ENCODE peak calls at places on chromosomes 3 and 15, in ten cellular contexts. One of them, this sample, is unnamed.
A peak's percentile ranks its signal among the peaks of the same experiment; 100 is the strongest.

GRCh38 chr15:92384391-92384790 is 9.3 kb upstream of the ST8SIA2 start:
- DNase-seq in left ventricle myocardium inferior: no peak
- DNase-seq in AG09309: no peak
- DNase-seq in stimulated activated effector memory CD8-positive, alpha-beta T cell treated with anti-CD3 and anti-CD28 coated beads, Interleukin-12 subunit alpha, Interleukin-12 subunit beta, amount 100 ng/mL, for 72 hours: no peak
- DNase-seq in AG04450: no peak
- DNase-seq in stimulated activated CD4-positive, alpha-beta T cell treated with anti-CD3 and anti-CD28 coated beads, Interleukin-1b, Interleukin-23, amount 100 ng/mL, for 1 hour: no peak
- DNase-seq in activated CD8-positive, alpha-beta memory T cell treated with anti-CD3 and anti-CD28 coated beads, Interleukin-2, amount 50 U/mL, for 48 hours: no peak
- DNase-seq in cardiac fibroblast: no peak
- DNase-seq in non-pigmented ciliary epithelial cell: no peak
- DNase-seq in HTR-8/SVneo: no peak
- DNase-seq in this sample: no peak

GRCh38 chr15:74901612-74902063 is 5.0 kb downstream of the FAM219B start:
- DNase-seq in left ventricle myocardium inferior: peak; percentile 36
- DNase-seq in AG09309: no peak
- DNase-seq in stimulated activated effector memory CD8-positive, alpha-beta T cell treated with anti-CD3 and anti-CD28 coated beads, Interleukin-12 subunit alpha, Interleukin-12 subunit beta, amount 100 ng/mL, for 72 hours: peak; percentile 81
- DNase-seq in AG04450: peak; percentile 26
- DNase-seq in stimulated activated CD4-positive, alpha-beta T cell treated with anti-CD3 and anti-CD28 coated beads, Interleukin-1b, Interleukin-23, amount 100 ng/mL, for 1 hour: peak; percentile 41
- DNase-seq in activated CD8-positive, alpha-beta memory T cell treated with anti-CD3 and anti-CD28 coated beads, Interleukin-2, amount 50 U/mL, for 48 hours: peak; percentile 75
- DNase-seq in cardiac fibroblast: peak; percentile 68
- DNase-seq in non-pigmented ciliary epithelial cell: no peak
- DNase-seq in HTR-8/SVneo: peak; percentile 72
- DNase-seq in this sample: no peak

GRCh38 chr3:146375214-146375613 is 94.1 kb downstream of the PLSCR2 start:
- DNase-seq in left ventricle myocardium inferior: no peak
- DNase-seq in AG09309: no peak
- DNase-seq in stimulated activated effector memory CD8-positive, alpha-beta T cell treated with anti-CD3 and anti-CD28 coated beads, Interleukin-12 subunit alpha, Interleukin-12 subunit beta, amount 100 ng/mL, for 72 hours: no peak
- DNase-seq in AG04450: peak; percentile 13
- DNase-seq in stimulated activated CD4-positive, alpha-beta T cell treated with anti-CD3 and anti-CD28 coated beads, Interleukin-1b, Interleukin-23, amount 100 ng/mL, for 1 hour: no peak
- DNase-seq in activated CD8-positive, alpha-beta memory T cell treated with anti-CD3 and anti-CD28 coated beads, Interleukin-2, amount 50 U/mL, for 48 hours: no peak
- DNase-seq in cardiac fibroblast: peak; percentile 56
- DNase-seq in non-pigmented ciliary epithelial cell: no peak
- DNase-seq in HTR-8/SVneo: no peak
- DNase-seq in this sample: no peak

GRCh38 chr3:156782319-156782718 is 43.8 kb upstream of the LEKR1 start:
- DNase-seq in left ventricle myocardium inferior: no peak
- DNase-seq in AG09309: no peak
- DNase-seq in stimulated activated effector memory CD8-positive, alpha-beta T cell treated with anti-CD3 and anti-CD28 coated beads, Interleukin-12 subunit alpha, Interleukin-12 subunit beta, amount 100 ng/mL, for 72 hours: no peak
- DNase-seq in AG04450: no peak
- DNase-seq in stimulated activated CD4-positive, alpha-beta T cell treated with anti-CD3 and anti-CD28 coated beads, Interleukin-1b, Interleukin-23, amount 100 ng/mL, for 1 hour: no peak
- DNase-seq in activated CD8-positive, alpha-beta memory T cell treated with anti-CD3 and anti-CD28 coated beads, Interleukin-2, amount 50 U/mL, for 48 hours: no peak
- DNase-seq in cardiac fibroblast: no peak
- DNase-seq in non-pigmented ciliary epithelial cell: no peak
- DNase-seq in HTR-8/SVneo: no peak
- DNase-seq in this sample: no peak

GRCh38 chr15:76363251-76363650 is 26.7 kb downstream of the ISL2 start:
- DNase-seq in left ventricle myocardium inferior: no peak
- DNase-seq in AG09309: no peak
- DNase-seq in stimulated activated effector memory CD8-positive, alpha-beta T cell treated with anti-CD3 and anti-CD28 coated beads, Interleukin-12 subunit alpha, Interleukin-12 subunit beta, amount 100 ng/mL, for 72 hours: no peak
- DNase-seq in AG04450: no peak
- DNase-seq in stimulated activated CD4-positive, alpha-beta T cell treated with anti-CD3 and anti-CD28 coated beads, Interleukin-1b, Interleukin-23, amount 100 ng/mL, for 1 hour: no peak
- DNase-seq in activated CD8-positive, alpha-beta memory T cell treated with anti-CD3 and anti-CD28 coated beads, Interleukin-2, amount 50 U/mL, for 48 hours: no peak
- DNase-seq in cardiac fibroblast: no peak
- DNase-seq in non-pigmented ciliary epithelial cell: no peak
- DNase-seq in HTR-8/SVneo: no peak
- DNase-seq in this sample: no peak

GRCh38 chr3:171696805-171697204 is 113.5 kb downstream of the PLD1 start:
- DNase-seq in left ventricle myocardium inferior: no peak
- DNase-seq in AG09309: no peak
- DNase-seq in stimulated activated effector memory CD8-positive, alpha-beta T cell treated with anti-CD3 and anti-CD28 coated beads, Interleukin-12 subunit alpha, Interleukin-12 subunit beta, amount 100 ng/mL, for 72 hours: no peak
- DNase-seq in AG04450: no peak
- DNase-seq in stimulated activated CD4-positive, alpha-beta T cell treated with anti-CD3 and anti-CD28 coated beads, Interleukin-1b, Interleukin-23, amount 100 ng/mL, for 1 hour: no peak
- DNase-seq in activated CD8-positive, alpha-beta memory T cell treated with anti-CD3 and anti-CD28 coated beads, Interleukin-2, amount 50 U/mL, for 48 hours: no peak
- DNase-seq in cardiac fibroblast: no peak
- DNase-seq in non-pigmented ciliary epithelial cell: no peak
- DNase-seq in HTR-8/SVneo: no peak
- DNase-seq in this sample: no peak

GRCh38 chr3:102905826-102906225 is 471.0 kb downstream of the ZPLD1 start:
- DNase-seq in left ventricle myocardium inferior: no peak
- DNase-seq in AG09309: no peak
- DNase-seq in stimulated activated effector memory CD8-positive, alpha-beta T cell treated with anti-CD3 and anti-CD28 coated beads, Interleukin-12 subunit alpha, Interleukin-12 subunit beta, amount 100 ng/mL, for 72 hours: no peak
- DNase-seq in AG04450: no peak
- DNase-seq in stimulated activated CD4-positive, alpha-beta T cell treated with anti-CD3 and anti-CD28 coated beads, Interleukin-1b, Interleukin-23, amount 100 ng/mL, for 1 hour: no peak
- DNase-seq in activated CD8-positive, alpha-beta memory T cell treated with anti-CD3 and anti-CD28 coated beads, Interleukin-2, amount 50 U/mL, for 48 hours: no peak
- DNase-seq in cardiac fibroblast: no peak
- DNase-seq in non-pigmented ciliary epithelial cell: no peak
- DNase-seq in HTR-8/SVneo: no peak
- DNase-seq in this sample: no peak

GRCh38 chr3:14175383-14176037 is 2.9 kb downstream of the XPC start:
- DNase-seq in left ventricle myocardium inferior: no peak
- DNase-seq in AG09309: no peak
- DNase-seq in stimulated activated effector memory CD8-positive, alpha-beta T cell treated with anti-CD3 and anti-CD28 coated beads, Interleukin-12 subunit alpha, Interleukin-12 subunit beta, amount 100 ng/mL, for 72 hours: peak; percentile 60
- DNase-seq in AG04450: no peak
- DNase-seq in stimulated activated CD4-positive, alpha-beta T cell treated with anti-CD3 and anti-CD28 coated beads, Interleukin-1b, Interleukin-23, amount 100 ng/mL, for 1 hour: no peak
- DNase-seq in activated CD8-positive, alpha-beta memory T cell treated with anti-CD3 and anti-CD28 coated beads, Interleukin-2, amount 50 U/mL, for 48 hours: no peak
- DNase-seq in cardiac fibroblast: peak; percentile 21
- DNase-seq in non-pigmented ciliary epithelial cell: no peak
- DNase-seq in HTR-8/SVneo: no peak
- DNase-seq in this sample: no peak

GRCh38 chr3:14548321-14548729 is 8.2 kb upstream of the GRIP2 start:
- DNase-seq in left ventricle myocardium inferior: peak; percentile 73
- DNase-seq in AG09309: no peak
- DNase-seq in stimulated activated effector memory CD8-positive, alpha-beta T cell treated with anti-CD3 and anti-CD28 coated beads, Interleukin-12 subunit alpha, Interleukin-12 subunit beta, amount 100 ng/mL, for 72 hours: peak; percentile 61
- DNase-seq in AG04450: peak; percentile 33
- DNase-seq in stimulated activated CD4-positive, alpha-beta T cell treated with anti-CD3 and anti-CD28 coated beads, Interleukin-1b, Interleukin-23, amount 100 ng/mL, for 1 hour: peak; percentile 7
- DNase-seq in activated CD8-positive, alpha-beta memory T cell treated with anti-CD3 and anti-CD28 coated beads, Interleukin-2, amount 50 U/mL, for 48 hours: peak; percentile 63
- DNase-seq in cardiac fibroblast: peak; percentile 67
- DNase-seq in non-pigmented ciliary epithelial cell: peak; percentile 27
- DNase-seq in HTR-8/SVneo: peak; percentile 76
- DNase-seq in this sample: no peak

GRCh38 chr15:44308415-44308814 is 19.9 kb downstream of the GOLM2 start:
- DNase-seq in left ventricle myocardium inferior: no peak
- DNase-seq in AG09309: no peak
- DNase-seq in stimulated activated effector memory CD8-positive, alpha-beta T cell treated with anti-CD3 and anti-CD28 coated beads, Interleukin-12 subunit alpha, Interleukin-12 subunit beta, amount 100 ng/mL, for 72 hours: peak; percentile 68
- DNase-seq in AG04450: no peak
- DNase-seq in stimulated activated CD4-positive, alpha-beta T cell treated with anti-CD3 and anti-CD28 coated beads, Interleukin-1b, Interleukin-23, amount 100 ng/mL, for 1 hour: no peak
- DNase-seq in activated CD8-positive, alpha-beta memory T cell treated with anti-CD3 and anti-CD28 coated beads, Interleukin-2, amount 50 U/mL, for 48 hours: peak; percentile 57
- DNase-seq in cardiac fibroblast: no peak
- DNase-seq in non-pigmented ciliary epithelial cell: no peak
- DNase-seq in HTR-8/SVneo: no peak
- DNase-seq in this sample: no peak

GRCh38 chr15:58257776-58258325 is 119.7 kb downstream of the AQP9 start:
- DNase-seq in left ventricle myocardium inferior: no peak
- DNase-seq in AG09309: no peak
- DNase-seq in stimulated activated effector memory CD8-positive, alpha-beta T cell treated with anti-CD3 and anti-CD28 coated beads, Interleukin-12 subunit alpha, Interleukin-12 subunit beta, amount 100 ng/mL, for 72 hours: no peak
- DNase-seq in AG04450: no peak
- DNase-seq in stimulated activated CD4-positive, alpha-beta T cell treated with anti-CD3 and anti-CD28 coated beads, Interleukin-1b, Interleukin-23, amount 100 ng/mL, for 1 hour: no peak
- DNase-seq in activated CD8-positive, alpha-beta memory T cell treated with anti-CD3 and anti-CD28 coated beads, Interleukin-2, amount 50 U/mL, for 48 hours: no peak
- DNase-seq in cardiac fibroblast: no peak
- DNase-seq in non-pigmented ciliary epithelial cell: no peak
- DNase-seq in HTR-8/SVneo: no peak
- DNase-seq in this sample: no peak

GRCh38 chr15:30906366-30906765 is 2.7 kb downstream of the FAN1 start:
- DNase-seq in left ventricle myocardium inferior: no peak
- DNase-seq in AG09309: no peak
- DNase-seq in stimulated activated effector memory CD8-positive, alpha-beta T cell treated with anti-CD3 and anti-CD28 coated beads, Interleukin-12 subunit alpha, Interleukin-12 subunit beta, amount 100 ng/mL, for 72 hours: no peak
- DNase-seq in AG04450: no peak
- DNase-seq in stimulated activated CD4-positive, alpha-beta T cell treated with anti-CD3 and anti-CD28 coated beads, Interleukin-1b, Interleukin-23, amount 100 ng/mL, for 1 hour: no peak
- DNase-seq in activated CD8-positive, alpha-beta memory T cell treated with anti-CD3 and anti-CD28 coated beads, Interleukin-2, amount 50 U/mL, for 48 hours: no peak
- DNase-seq in cardiac fibroblast: no peak
- DNase-seq in non-pigmented ciliary epithelial cell: no peak
- DNase-seq in HTR-8/SVneo: no peak
- DNase-seq in this sample: no peak

GRCh38 chr3:52891615-52892081 is 5.7 kb downstream of the STIMATE start:
- DNase-seq in left ventricle myocardium inferior: no peak
- DNase-seq in AG09309: peak; percentile 71
- DNase-seq in stimulated activated effector memory CD8-positive, alpha-beta T cell treated with anti-CD3 and anti-CD28 coated beads, Interleukin-12 subunit alpha, Interleukin-12 subunit beta, amount 100 ng/mL, for 72 hours: no peak
- DNase-seq in AG04450: peak; percentile 29
- DNase-seq in stimulated activated CD4-positive, alpha-beta T cell treated with anti-CD3 and anti-CD28 coated beads, Interleukin-1b, Interleukin-23, amount 100 ng/mL, for 1 hour: no peak
- DNase-seq in activated CD8-positive, alpha-beta memory T cell treated with anti-CD3 and anti-CD28 coated beads, Interleukin-2, amount 50 U/mL, for 48 hours: no peak
- DNase-seq in cardiac fibroblast: peak; percentile 24
- DNase-seq in non-pigmented ciliary epithelial cell: no peak
- DNase-seq in HTR-8/SVneo: no peak
- DNase-seq in this sample: no peak

GRCh38 chr3:141124715-141125114 is 73.6 kb downstream of the SPSB4 start:
- DNase-seq in left ventricle myocardium inferior: no peak
- DNase-seq in AG09309: no peak
- DNase-seq in stimulated activated effector memory CD8-positive, alpha-beta T cell treated with anti-CD3 and anti-CD28 coated beads, Interleukin-12 subunit alpha, Interleukin-12 subunit beta, amount 100 ng/mL, for 72 hours: no peak
- DNase-seq in AG04450: no peak
- DNase-seq in stimulated activated CD4-positive, alpha-beta T cell treated with anti-CD3 and anti-CD28 coated beads, Interleukin-1b, Interleukin-23, amount 100 ng/mL, for 1 hour: no peak
- DNase-seq in activated CD8-positive, alpha-beta memory T cell treated with anti-CD3 and anti-CD28 coated beads, Interleukin-2, amount 50 U/mL, for 48 hours: no peak
- DNase-seq in cardiac fibroblast: no peak
- DNase-seq in non-pigmented ciliary epithelial cell: no peak
- DNase-seq in HTR-8/SVneo: no peak
- DNase-seq in this sample: no peak

GRCh38 chr3:16148783-16149182 is 25.7 kb upstream of the GALNT15 start:
- DNase-seq in left ventricle myocardium inferior: peak; percentile 58
- DNase-seq in AG09309: no peak
- DNase-seq in stimulated activated effector memory CD8-positive, alpha-beta T cell treated with anti-CD3 and anti-CD28 coated beads, Interleukin-12 subunit alpha, Interleukin-12 subunit beta, amount 100 ng/mL, for 72 hours: no peak
- DNase-seq in AG04450: peak; percentile 92
- DNase-seq in stimulated activated CD4-positive, alpha-beta T cell treated with anti-CD3 and anti-CD28 coated beads, Interleukin-1b, Interleukin-23, amount 100 ng/mL, for 1 hour: no peak
- DNase-seq in activated CD8-positive, alpha-beta memory T cell treated with anti-CD3 and anti-CD28 coated beads, Interleukin-2, amount 50 U/mL, for 48 hours: no peak
- DNase-seq in cardiac fibroblast: peak; percentile 96
- DNase-seq in non-pigmented ciliary epithelial cell: peak; percentile 72
- DNase-seq in HTR-8/SVneo: no peak
- DNase-seq in this sample: no peak

GRCh38 chr3:46442591-46443530 is 21.8 kb downstream of the LTF start:
- DNase-seq in left ventricle myocardium inferior: no peak
- DNase-seq in AG09309: no peak
- DNase-seq in stimulated activated effector memory CD8-positive, alpha-beta T cell treated with anti-CD3 and anti-CD28 coated beads, Interleukin-12 subunit alpha, Interleukin-12 subunit beta, amount 100 ng/mL, for 72 hours: no peak
- DNase-seq in AG04450: peak; percentile 6
- DNase-seq in stimulated activated CD4-positive, alpha-beta T cell treated with anti-CD3 and anti-CD28 coated beads, Interleukin-1b, Interleukin-23, amount 100 ng/mL, for 1 hour: no peak
- DNase-seq in activated CD8-positive, alpha-beta memory T cell treated with anti-CD3 and anti-CD28 coated beads, Interleukin-2, amount 50 U/mL, for 48 hours: no peak
- DNase-seq in cardiac fibroblast: peak; percentile 62
- DNase-seq in non-pigmented ciliary epithelial cell: no peak
- DNase-seq in HTR-8/SVneo: no peak
- DNase-seq in this sample: peak; percentile 11

GRCh38 chr15:90266061-90266431 is 574 bp downstream of the NGRN start:
- DNase-seq in left ventricle myocardium inferior: no peak
- DNase-seq in AG09309: no peak
- DNase-seq in stimulated activated effector memory CD8-positive, alpha-beta T cell treated with anti-CD3 and anti-CD28 coated beads, Interleukin-12 subunit alpha, Interleukin-12 subunit beta, amount 100 ng/mL, for 72 hours: no peak
- DNase-seq in AG04450: no peak
- DNase-seq in stimulated activated CD4-positive, alpha-beta T cell treated with anti-CD3 and anti-CD28 coated beads, Interleukin-1b, Interleukin-23, amount 100 ng/mL, for 1 hour: peak; percentile 10
- DNase-seq in activated CD8-positive, alpha-beta memory T cell treated with anti-CD3 and anti-CD28 coated beads, Interleukin-2, amount 50 U/mL, for 48 hours: peak; percentile 74
- DNase-seq in cardiac fibroblast: peak; percentile 38
- DNase-seq in non-pigmented ciliary epithelial cell: no peak
- DNase-seq in HTR-8/SVneo: peak; percentile 30
- DNase-seq in this sample: peak; percentile 1

GRCh38 chr15:101026686-101027272 is 107.6 kb downstream of the LRRK1 start:
- DNase-seq in left ventricle myocardium inferior: no peak
- DNase-seq in AG09309: no peak
- DNase-seq in stimulated activated effector memory CD8-positive, alpha-beta T cell treated with anti-CD3 and anti-CD28 coated beads, Interleukin-12 subunit alpha, Interleukin-12 subunit beta, amount 100 ng/mL, for 72 hours: peak; percentile 41
- DNase-seq in AG04450: no peak
- DNase-seq in stimulated activated CD4-positive, alpha-beta T cell treated with anti-CD3 and anti-CD28 coated beads, Interleukin-1b, Interleukin-23, amount 100 ng/mL, for 1 hour: no peak
- DNase-seq in activated CD8-positive, alpha-beta memory T cell treated with anti-CD3 and anti-CD28 coated beads, Interleukin-2, amount 50 U/mL, for 48 hours: peak; percentile 17
- DNase-seq in cardiac fibroblast: no peak
- DNase-seq in non-pigmented ciliary epithelial cell: no peak
- DNase-seq in HTR-8/SVneo: no peak
- DNase-seq in this sample: no peak